ENCODE peak calls at places on chromosomes 3 and 15, in six cellular contexts. W is hypothalamus, M is epithelial cell of esophagus, Y is endothelial cell, C is fibroblast of gingiva, S is posterior vena cava. U is an unnamed sample.

GRCh38 chr3:196207159-196207832 is 3.9 kb downstream of the ZDHHC19 start:
- DNase-seq in C (no peak), M (no peak), S (no peak), Y (no peak), W (no peak), U (no peak)

GRCh38 chr3:16399473-16399872 is 114.0 kb downstream of the RFTN1 start:
- DNase-seq in S (no peak), Y (no peak), C (peak; percentile 70), W (no peak), M (peak; percentile 40), U (peak; percentile 89)

GRCh38 chr3:174193559-174193958 is 665.6 kb upstream of the NAALADL2 start:
- DNase-seq in Y (no peak), C (peak; percentile 46), M (no peak), S (no peak), W (no peak), U (peak; percentile 36)

GRCh38 chr3:29144807-29145206 is 136.1 kb upstream of the RBMS3 start:
- DNase-seq in M (peak; percentile 58), W (no peak), Y (no peak), C (peak; percentile 52), S (no peak), U (peak; percentile 48)

GRCh38 chr3:40925228-40925627 is 274.1 kb upstream of the CTNNB1 start:
- DNase-seq in M (no peak), S (no peak), W (no peak), C (no peak), Y (no peak), U (no peak)

GRCh38 chr15:67735896-67736295 is 89.4 kb upstream of the SKOR1 start:
- DNase-seq in S (no peak), M (no peak), Y (no peak), W (no peak), C (no peak), U (no peak)

GRCh38 chr15:52208306-52208946 is 17.2 kb upstream of the GNB5 start:
- DNase-seq in M (peak; percentile 80), Y (peak; percentile 84), S (no peak), W (peak; percentile 5), C (peak; percentile 41), U (peak; percentile 68)

GRCh38 chr15:62782100-62782791 is 260.3 kb upstream of the TPM1 start:
- DNase-seq in W (peak; percentile 48), S (no peak), M (peak; percentile 84), Y (peak; percentile 56), C (peak; percentile 97), U (peak; percentile 98)

GRCh38 chr15:28914483-28915023 is 28.8 kb downstream of the APBA2 start:
- DNase-seq in Y (no peak), C (no peak), S (peak; percentile 52), W (no peak), M (no peak), U (no peak)

GRCh38 chr15:74541494-74542191 is 623 bp downstream of the ARID3B start:
- DNase-seq in C (peak; percentile 13), W (no peak), M (peak; percentile 76), S (no peak), Y (peak; percentile 11), U (peak; percentile 25)

GRCh38 chr15:40900256-40901052 is 6.2 kb downstream of the VPS18 start:
- DNase-seq in C (no peak), M (no peak), W (no peak), Y (no peak), S (no peak), U (no peak)

GRCh38 chr3:31092748-31093607 is 198.5 kb upstream of the GADL1 start:
- DNase-seq in C (peak; percentile 50), M (no peak), W (no peak), Y (no peak), S (no peak), U (peak; percentile 41)

GRCh38 chr3:192215-192929 is 4.2 kb upstream of the CHL1 start:
- DNase-seq in M (no peak), W (no peak), C (no peak), S (peak; percentile 66), Y (no peak), U (no peak)

GRCh38 chr3:182793663-182794454 is 555 bp downstream of the ATP11B start:
- DNase-seq in C (peak; percentile 19), S (no peak), M (peak; percentile 47), Y (peak; percentile 42), W (peak; percentile 41), U (peak; percentile 47)

GRCh38 chr3:186594591-186595113 is 18.2 kb upstream of the AHSG start:
- DNase-seq in M (no peak), W (no peak), S (no peak), Y (no peak), C (no peak), U (no peak)

GRCh38 chr3:66362541-66362941 is 138.3 kb downstream of the LRIG1 start:
- DNase-seq in Y (no peak), S (no peak), M (no peak), C (no peak), W (no peak), U (peak; percentile 51)

GRCh38 chr15:87031545-87032230 is 952.0 kb downstream of the AGBL1 start:
- DNase-seq in C (no peak), S (no peak), M (peak; percentile 83), Y (no peak), W (no peak), U (peak; percentile 81)

GRCh38 chr3:183975981-183976662 is 41.6 kb downstream of the ABCC5 start:
- DNase-seq in S (no peak), Y (no peak), W (no peak), M (peak; percentile 10), C (no peak), U (no peak)

GRCh38 chr3:29152379-29152778 is 128.5 kb upstream of the RBMS3 start:
- DNase-seq in C (peak; percentile 46), W (no peak), Y (no peak), M (no peak), S (no peak), U (no peak)

GRCh38 chr3:11956781-11957180 is 47.4 kb upstream of the SYN2 start:
- DNase-seq in Y (no peak), W (no peak), C (no peak), M (no peak), S (no peak), U (no peak)

GRCh38 chr3:115161866-115162265 is 14.8 kb upstream of the ZBTB20 start:
- DNase-seq in S (no peak), C (no peak), M (peak; percentile 71), W (no peak), Y (no peak), U (no peak)

GRCh38 chr15:62068071-62068786 is 1.5 kb downstream of the C2CD4A start:
- DNase-seq in C (peak; percentile 36), W (no peak), S (peak; percentile 87), M (peak; percentile 16), Y (peak; percentile 55), U (peak; percentile 13)

GRCh38 chr15:99100245-99101173 is 4.4 kb upstream of the SYNM start:
- DNase-seq in S (peak; percentile 94), C (peak; percentile 59), M (peak; percentile 73), W (peak; percentile 70), Y (peak; percentile 89), U (peak; percentile 67)

GRCh38 chr3:126961191-126961790 is 21.6 kb upstream of the PLXNA1 start:
- DNase-seq in W (no peak), C (peak; percentile 88), S (peak; percentile 96), Y (no peak), M (peak; percentile 89), U (peak; percentile 89)

GRCh38 chr15:68214838-68215234 is 9.7 kb upstream of the CALML4 start:
- DNase-seq in M (no peak), S (no peak), Y (no peak), W (no peak), C (no peak), U (no peak)

GRCh38 chr3:27500051-27500450 is 15.9 kb upstream of the SLC4A7 start:
- DNase-seq in Y (no peak), M (no peak), S (no peak), C (peak; percentile 92), W (no peak), U (peak; percentile 52)

GRCh38 chr15:51093865-51094605 is 671 bp downstream of the TNFAIP8L3 start:
- DNase-seq in C (peak; percentile 53), Y (peak; percentile 22), S (peak; percentile 90), M (peak; percentile 35), W (no peak), U (peak; percentile 53)

GRCh38 chr15:57028176-57028575 is 109.7 kb downstream of the TCF12 start:
- DNase-seq in W (no peak), M (no peak), S (no peak), Y (no peak), C (no peak), U (no peak)

GRCh38 chr3:62159693-62160092 is 213.7 kb downstream of the FEZF2 start:
- DNase-seq in M (no peak), S (peak; percentile 91), C (peak; percentile 85), Y (no peak), W (no peak), U (peak; percentile 93)

GRCh38 chr3:46065294-46065705 is 38.0 kb upstream of the XCR1 start:
- DNase-seq in W (no peak), S (no peak), C (no peak), M (peak; percentile 77), Y (no peak), U (no peak)

U was measured in fibroblast of the aortic adventitia.